ENCODE peak calls at places on chromosome 20, in ten cellular contexts. L is putamen; J is A549; Q is psoas muscle; X is stimulated activated naive CD8-positive, alpha-beta T cell treated with anti-CD3 and anti-CD28 coated beads, Interleukin-15, Interleukin-2, amounts not matched to agents 100 U/mL and 50 U/mL, for 24 hours; T is ACHN; F is NCI-H345; W is amniotic stem cell; Z is H7; O is iPS-NIHi11. E is an unnamed sample.

GRCh38 chr20:52313335-52313963 is 121.9 kb upstream of the ZFP64 start:
- DNase-seq in T (peak; percentile 43), J (peak; percentile 23), Z (peak; percentile 22), F (peak; percentile 35), X (no peak), W (no peak), Q (no peak), O (peak; percentile 67), L (peak; percentile 43), E (peak; percentile 3)

GRCh38 chr20:32470025-32470861 is 112.1 kb downstream of the ASXL1 start:
- DNase-seq in Z (peak; percentile 97), X (peak; percentile 22), Q (peak; percentile 69), O (peak; percentile 77), L (no peak), F (no peak), T (peak; percentile 34), W (peak; percentile 61), J (peak; percentile 49), E (no peak)

GRCh38 chr20:20530428-20531151 is 162.7 kb downstream of the INSM1 start:
- DNase-seq in L (peak; percentile 52), X (no peak), Z (no peak), F (no peak), O (no peak), J (no peak), Q (no peak), T (no peak), W (no peak), E (no peak)

GRCh38 chr20:31414381-31414780 is 8.4 kb upstream of the DEFB121 start:
- DNase-seq in F (no peak), J (no peak), Z (no peak), W (no peak), Q (no peak), X (no peak), T (no peak), O (no peak), L (no peak), E (no peak)

GRCh38 chr20:12072221-12072944 is 154.7 kb downstream of the BTBD3 start:
- DNase-seq in F (no peak), J (no peak), O (no peak), T (no peak), Q (no peak), X (no peak), Z (no peak), L (no peak), W (no peak), E (no peak)

GRCh38 chr20:49685809-49686208 is 27.9 kb downstream of the B4GALT5 start:
- DNase-seq in Q (no peak), J (no peak), O (no peak), Z (no peak), T (peak; percentile 44), X (no peak), F (no peak), L (peak; percentile 59), W (no peak), E (no peak)

GRCh38 chr20:32792316-32792715 is 27.4 kb upstream of the MAPRE1 start:
- DNase-seq in J (no peak), W (no peak), Q (no peak), Z (peak; percentile 73), T (no peak), L (no peak), F (no peak), X (peak; percentile 59), O (peak; percentile 39), E (no peak)

GRCh38 chr20:37355252-37356180 is 9.6 kb downstream of the SRC start:
- DNase-seq in O (no peak), L (no peak), Z (peak; percentile 25), T (no peak), J (no peak), X (no peak), F (no peak), W (no peak), Q (no peak), E (no peak)

GRCh38 chr20:2006452-2007381 is 12.9 kb upstream of the PDYN start:
- DNase-seq in O (peak; percentile 70), W (no peak), F (peak; percentile 35), Z (peak; percentile 67), X (peak; percentile 41), T (peak; percentile 36), J (no peak), Q (no peak), L (no peak), E (peak; percentile 28)

GRCh38 chr20:17614176-17614811 is 44.4 kb downstream of the DSTN start:
- DNase-seq in X (no peak), Z (peak; percentile 54), Q (peak; percentile 86), J (no peak), W (no peak), L (no peak), T (no peak), F (peak; percentile 49), O (no peak), E (peak; percentile 15)

GRCh38 chr20:62749851-62750445 is 41.3 kb downstream of the NTSR1 start:
- DNase-seq in T (no peak), Z (no peak), L (no peak), X (no peak), F (no peak), Q (no peak), O (no peak), W (no peak), J (no peak), E (no peak)

GRCh38 chr20:37271421-37271768 is 9.8 kb upstream of the GHRH start:
- DNase-seq in W (no peak), Q (no peak), L (no peak), Z (no peak), O (no peak), X (no peak), J (no peak), T (no peak), F (no peak), E (no peak)

GRCh38 chr20:55888655-55889054 is 116.7 kb downstream of the CBLN4 start:
- DNase-seq in F (no peak), W (no peak), Q (no peak), T (no peak), Z (no peak), O (no peak), X (no peak), L (no peak), J (no peak), E (peak; percentile 17)

GRCh38 chr20:62675156-62675871 is 33.0 kb downstream of the SLCO4A1 start:
- DNase-seq in Z (no peak), L (no peak), T (no peak), W (no peak), F (no peak), O (no peak), J (no peak), Q (no peak), X (no peak), E (peak; percentile 63)

GRCh38 chr20:8673116-8673515 is 395.8 kb upstream of the PLCB4 start:
- DNase-seq in F (no peak), O (no peak), J (no peak), L (no peak), Z (no peak), Q (no peak), T (no peak), X (no peak), W (no peak), E (no peak)

GRCh38 chr20:1809121-1809520 is 86.1 kb upstream of the SIRPA start:
- DNase-seq in Z (no peak), L (no peak), W (peak; percentile 5), T (peak; percentile 88), X (no peak), F (no peak), Q (no peak), J (peak; percentile 84), O (no peak), E (peak; percentile 60)

GRCh38 chr20:24722586-24722985 is 226.5 kb upstream of the CST7 start:
- DNase-seq in T (no peak), W (no peak), L (no peak), Z (no peak), O (no peak), X (no peak), F (no peak), Q (no peak), J (no peak), E (no peak)

GRCh38 chr20:59120919-59121318 is 42.7 kb upstream of the ZNF831 start:
- DNase-seq in Z (no peak), X (no peak), W (no peak), O (no peak), F (no peak), Q (no peak), L (no peak), J (no peak), T (no peak), E (no peak)

GRCh38 chr20:22414354-22414753 is 170.0 kb downstream of the FOXA2 start:
- DNase-seq in X (no peak), J (no peak), L (no peak), O (no peak), Q (no peak), W (no peak), Z (no peak), F (no peak), T (no peak), E (no peak)

GRCh38 chr20:61573415-61574305 is 321.6 kb downstream of the CDH4 start:
- DNase-seq in F (no peak), L (no peak), W (no peak), Q (no peak), O (no peak), X (no peak), J (no peak), Z (no peak), T (no peak), E (no peak)

GRCh38 chr20:23449400-23449799 is 3.3 kb downstream of the CST11 start:
- DNase-seq in J (no peak), T (no peak), F (no peak), X (no peak), W (no peak), L (no peak), O (no peak), Q (no peak), Z (peak; percentile 20), E (no peak)

GRCh38 chr20:51769941-51770615 is 1.9 kb upstream of the ATP9A start:
- DNase-seq in Z (no peak), X (no peak), L (no peak), O (no peak), J (no peak), Q (no peak), F (no peak), W (no peak), T (no peak), E (peak; percentile 71)

GRCh38 chr20:31527266-31527665 is 13.0 kb downstream of the HM13 start:
- DNase-seq in Z (peak; percentile 35), F (no peak), X (no peak), J (no peak), T (no peak), Q (no peak), W (no peak), L (no peak), O (no peak), E (no peak)

GRCh38 chr20:36435799-36436541 is 105.3 kb upstream of the MYL9 start:
- DNase-seq in W (no peak), Q (peak; percentile 81), Z (peak; percentile 97), O (peak; percentile 95), F (peak; percentile 85), J (peak; percentile 64), T (peak; percentile 2), L (no peak), X (peak; percentile 86), E (peak; percentile 59)

GRCh38 chr20:62244644-62245108 is 6.4 kb downstream of the OSBPL2 start:
- DNase-seq in T (no peak), J (no peak), O (no peak), Z (no peak), W (no peak), F (peak; percentile 85), X (no peak), Q (no peak), L (no peak), E (no peak)

GRCh38 chr20:31901615-31902014 is 31.2 kb downstream of the TTLL9 start:
- DNase-seq in O (no peak), Q (no peak), F (no peak), J (no peak), T (no peak), L (no peak), X (no peak), Z (no peak), W (no peak), E (no peak)